ENCODE peak calls at places on chromosomes 12 and 14, in eight cellular contexts. W is hepatocyte, M is endothelial cell of umbilical vein, D is right lobe of liver, F is HCT116, K is astrocyte, O is colonic mucosa, L is stomach. A is an unnamed sample. For H3K27me3, the result is how much of the 10 kb centered on the place peaks cover.

GRCh38 chr12:76031414-76032042 is at the start of gene PHLDA1:
- DNase-seq in W (peak), M (peak), D (peak), F (peak), K (peak), O (peak), L (peak), A (peak)

GRCh38 chr12:12432373-12432772 is 75.5 kb downstream of the BORCS5 start:
- DNase-seq in W (peak), M (peak), D (no peak), F (no peak), K (peak), O (peak), L (no peak), A (no peak)

GRCh38 chr14:90517431-90517841 is 120.6 kb downstream of the CALM1 start:
- DNase-seq in W (peak), M (no peak), D (no peak), F (no peak), K (no peak), O (peak), L (peak), A (no peak)

GRCh38 chr12:117231750-117232149 is 41.5 kb upstream of the FBXO21 start:
- DNase-seq in W (no peak), M (no peak), D (no peak), F (peak), K (no peak), O (no peak), L (no peak), A (peak)

GRCh38 chr14:60553855-60554254 is 44.9 kb downstream of the SIX6 start:
- DNase-seq in W (no peak), M (no peak), D (no peak), F (no peak), K (no peak), O (no peak), L (no peak), A (no peak)

GRCh38 chr14:25050494-25051170 is 685 bp upstream of the STXBP6 start:
- DNase-seq in W (peak), M (peak), D (no peak), F (no peak), K (peak), O (no peak), L (no peak), A (no peak)

GRCh38 chr14:96016761-96017160 is 22.4 kb upstream of the C14orf132 start:
- DNase-seq in W (peak), M (no peak), D (no peak), F (no peak), K (no peak), O (no peak), L (no peak), A (no peak)

GRCh38 chr12:50824914-50825313 is 17.8 kb upstream of the TMPRSS12 start:
- DNase-seq in W (no peak), M (no peak), D (no peak), F (no peak), K (no peak), O (no peak), L (no peak), A (no peak)

GRCh38 chr12:118137148-118137678 is 1.3 kb downstream of the PEBP1 start:
- DNase-seq in W (no peak), M (no peak), D (no peak), F (no peak), K (no peak), O (no peak), L (no peak), A (no peak)

GRCh38 chr12:76329606-76330005 is 18.6 kb downstream of the BBS10 start:
- DNase-seq in W (no peak), M (no peak), D (no peak), F (no peak), K (no peak), O (no peak), L (no peak), A (no peak)

GRCh38 chr12:19474147-19474546 is 34.9 kb downstream of the AEBP2 start:
- DNase-seq in W (no peak), M (no peak), D (no peak), F (no peak), K (no peak), O (no peak), L (no peak), A (no peak)

GRCh38 chr12:49583361-49584094 is 15.6 kb upstream of the MCRS1 start:
- DNase-seq in W (no peak), M (no peak), D (no peak), F (no peak), K (no peak), O (no peak), L (no peak), A (no peak)

GRCh38 chr12:26068503-26068902 is 56.3 kb downstream of the BHLHE41 start:
- DNase-seq in W (no peak), M (no peak), D (no peak), F (no peak), K (no peak), O (no peak), L (no peak), A (no peak)

GRCh38 chr14:68232643-68233055 is 413.1 kb downstream of the RAD51B start:
- DNase-seq in W (peak), M (peak), D (no peak), F (peak), K (peak), O (peak), L (peak), A (no peak)

GRCh38 chr12:68521321-68521839 is 89.3 kb upstream of the RAP1B start:
- DNase-seq in W (peak), M (peak), D (no peak), F (no peak), K (peak), O (no peak), L (no peak), A (no peak)

GRCh38 chr12:94640134-94640928 is 10.0 kb downstream of the TMCC3 start:
- DNase-seq in W (no peak), M (no peak), D (no peak), F (no peak), K (peak), O (no peak), L (no peak), A (no peak)

GRCh38 chr12:109082751-109083150 is 10.5 kb downstream of the ALKBH2 start:
- DNase-seq in W (no peak), M (no peak), D (no peak), F (no peak), K (no peak), O (no peak), L (no peak), A (no peak)

GRCh38 chr14:104247336-104248202 is 109.2 kb downstream of the KIF26A start:
- DNase-seq in W (no peak), M (no peak), D (peak), F (no peak), K (no peak), O (no peak), L (peak), A (no peak)

GRCh38 chr12:82651489-82651888 is 35.2 kb upstream of the TMTC2 start:
- DNase-seq in W (no peak), M (no peak), D (no peak), F (peak), K (no peak), O (no peak), L (no peak), A (peak)

GRCh38 chr14:32607399-32607798 is 278.3 kb downstream of the AKAP6 start:
- DNase-seq in W (no peak), M (no peak), D (no peak), F (no peak), K (peak), O (no peak), L (no peak), A (no peak)

GRCh38 chr14:68791078-68791983 is 1.5 kb downstream of the ZFP36L1 start:
- DNase-seq in W (no peak), M (peak), D (no peak), F (no peak), K (no peak), O (peak), L (peak), A (no peak)

GRCh38 chr14:76829016-76829365 is 2.8 kb downstream of the LRRC74A start:
- DNase-seq in W (no peak), M (peak), D (no peak), F (no peak), K (no peak), O (no peak), L (no peak), A (no peak)

GRCh38 chr12:123269395-123269892 is 2.2 kb downstream of the CDK2AP1 start:
- DNase-seq in W (peak), M (peak), D (peak), F (no peak), K (peak), O (peak), L (peak), A (peak)

GRCh38 chr14:102250636-102251035 is 54.3 kb downstream of the MOK start:
- DNase-seq in W (no peak), M (no peak), D (no peak), F (no peak), K (no peak), O (no peak), L (no peak), A (no peak)

GRCh38 chr14:53519137-53519536 is 366.0 kb upstream of the DDHD1 start:
- DNase-seq in W (no peak), M (no peak), D (no peak), F (no peak), K (peak), O (no peak), L (no peak), A (no peak)

GRCh38 chr12:124452576-124453391 is 114.6 kb downstream of the NCOR2 start:
- DNase-seq in W (no peak), M (no peak), D (no peak), F (no peak), K (no peak), O (no peak), L (no peak), A (no peak)

GRCh38 chr14:83164016-83164415 is 1630.4 kb upstream of the SEL1L start:
- DNase-seq in W (peak), M (no peak), D (no peak), F (no peak), K (peak), O (no peak), L (no peak), A (no peak)

GRCh38 chr14:95482967-95483842 is 33.2 kb downstream of the SYNE3 start:
- DNase-seq in W (peak), M (peak), D (no peak), F (peak), K (peak), O (peak), L (peak), A (no peak)

GRCh38 chr12:94200069-94200468 is 51.7 kb downstream of the PLXNC1 start:
- DNase-seq in W (no peak), M (no peak), D (no peak), F (no peak), K (no peak), O (no peak), L (no peak), A (no peak)

GRCh38 chr12:111437816-111438454 is 32.2 kb downstream of the SH2B3 start:
- DNase-seq in W (no peak), M (peak), D (no peak), F (no peak), K (peak), O (peak), L (no peak), A (no peak)

GRCh38 chr14:78752789-78753188 is 582.6 kb downstream of the NRXN3 start:
- DNase-seq in W (peak), M (no peak), D (no peak), F (no peak), K (peak), O (no peak), L (no peak), A (no peak)

GRCh38 chr14:95291859-95292542 is 27.7 kb downstream of the CLMN start:
- DNase-seq in W (no peak), M (peak), D (no peak), F (peak), K (peak), O (peak), L (peak), A (no peak)

GRCh38 chr12:7602287-7602686 is 63.4 kb downstream of the APOBEC1 start:
- DNase-seq in W (no peak), M (no peak), D (no peak), F (peak), K (no peak), O (no peak), L (no peak), A (no peak)

GRCh38 chr12:122366685-122367475 is 55.6 kb downstream of the CLIP1 start:
- DNase-seq in W (peak), M (peak), D (no peak), F (peak), K (peak), O (no peak), L (no peak), A (no peak)

GRCh38 chr14:22265319-22266140 is 323.5 kb downstream of the DAD1 start:
- DNase-seq in W (peak), M (no peak), D (no peak), F (no peak), K (no peak), O (no peak), L (no peak), A (no peak)

GRCh38 chr12:126534495-126534894 is 1469.3 kb downstream of the AACS start:
- DNase-seq in W (no peak), M (no peak), D (no peak), F (no peak), K (no peak), O (no peak), L (no peak), A (no peak)

GRCh38 chr12:120851939-120852338 is 52.2 kb downstream of the SPPL3 start:
- DNase-seq in W (no peak), M (no peak), D (no peak), F (no peak), K (no peak), O (no peak), L (no peak), A (no peak)

GRCh38 chr12:120846721-120847120 is 57.4 kb downstream of the SPPL3 start:
- DNase-seq in W (no peak), M (no peak), D (no peak), F (no peak), K (no peak), O (no peak), L (no peak), A (no peak)

GRCh38 chr12:120847392-120848157 is 56.6 kb downstream of the SPPL3 start:
- DNase-seq in W (no peak), M (no peak), D (no peak), F (peak), K (no peak), O (no peak), L (no peak), A (no peak)

GRCh38 chr12:120851444-120851843 is 52.7 kb downstream of the SPPL3 start:
- DNase-seq in W (no peak), M (no peak), D (no peak), F (no peak), K (no peak), O (no peak), L (no peak), A (no peak)

DNA sequence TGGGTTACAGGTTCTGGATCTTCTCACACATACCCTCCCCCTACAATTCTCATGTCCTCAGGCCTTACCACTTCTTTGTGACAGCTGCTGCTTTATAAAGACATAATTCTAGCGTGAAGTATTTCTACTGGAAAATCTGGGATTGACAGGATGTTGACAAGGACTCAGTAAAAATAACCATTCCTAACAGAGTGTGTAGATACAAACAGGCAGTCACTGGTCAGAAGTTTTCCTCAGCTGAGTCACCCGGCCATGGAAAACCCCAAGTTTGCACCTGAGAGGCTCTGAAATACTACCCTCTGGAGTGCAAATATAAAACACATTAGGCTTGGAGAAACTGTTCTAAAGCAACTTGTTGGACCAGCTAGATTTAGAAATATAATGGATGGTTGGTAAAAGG is 54.4 kb downstream of the SPPL3 start:
- DNase-seq in W (peak), M (peak), D (no peak), F (no peak), K (peak), O (no peak), L (no peak), A (no peak)
- H3K27me3 ChIP-seq in W (under half), M (under half), D (under half), F (under half), K (under half), O (under half), L (under half), A (under half)

DNA sequence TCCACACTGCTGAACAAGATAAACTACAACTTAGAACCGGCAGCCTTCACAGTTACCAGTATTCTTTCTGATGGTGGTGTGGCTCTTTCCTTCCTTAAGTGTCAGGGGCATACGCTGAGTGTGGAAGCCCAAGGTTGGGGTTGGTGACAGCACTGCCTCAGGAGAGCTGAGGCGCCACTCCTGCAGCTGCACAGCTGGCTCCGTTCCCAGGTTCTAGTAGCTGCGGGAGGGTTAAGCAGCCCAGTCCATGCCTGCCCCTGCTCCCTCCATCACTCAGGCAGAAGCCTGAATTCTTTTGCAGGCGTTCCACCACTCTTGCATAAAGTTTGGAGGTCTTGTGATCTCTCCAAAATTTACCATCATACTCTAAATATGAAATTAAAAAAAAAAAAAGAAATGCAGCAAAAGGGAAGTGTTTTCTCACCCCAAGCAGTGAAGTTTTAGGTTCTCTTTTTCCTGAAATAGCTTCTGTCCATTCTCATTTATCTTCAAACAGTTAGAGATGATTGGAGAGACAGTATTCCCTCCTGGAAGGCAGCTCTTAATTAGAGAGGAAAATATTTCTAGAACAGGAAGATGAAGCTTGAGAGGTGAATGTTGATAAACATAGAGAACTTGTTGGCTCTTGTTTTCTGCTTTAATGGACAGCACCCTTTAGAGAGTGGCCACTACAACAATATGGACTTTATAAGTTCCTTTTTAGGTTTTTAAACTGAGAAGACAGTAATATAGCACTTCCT is 136.1 kb downstream of the FGD4 start:
- DNase-seq in W (peak), M (peak), D (peak), F (no peak), K (peak), O (peak), L (peak), A (peak)
- H3K4me3 ChIP-seq in W (peak), M (peak), D (peak), F (no peak), K (peak), O (no peak), L (peak), A (no peak)

GRCh38 chr12:52810554-52810953 is 3.4 kb downstream of the KRT4 start:
- DNase-seq in W (no peak), M (no peak), D (no peak), F (no peak), K (no peak), O (no peak), L (no peak), A (no peak)
- H3K27me3 ChIP-seq in W (under half), M (under half), D (under half), F (under half), K (under half), O (under half), L (under half), A (under half)

GRCh38 chr12:53761306-53761705 is 9.5 kb upstream of the CISTR start:
- DNase-seq in W (no peak), M (no peak), D (no peak), F (no peak), K (no peak), O (no peak), L (no peak), A (no peak)
- H3K4me3 ChIP-seq in W (no peak), M (no peak), D (no peak), F (no peak), K (no peak), O (no peak), L (no peak), A (no peak)

GRCh38 chr14:99689266-99690236 is 5.5 kb downstream of the CYP46A1 start:
- DNase-seq in W (no peak), M (no peak), D (no peak), F (no peak), K (no peak), O (no peak), L (no peak), A (no peak)
- H3K27me3 ChIP-seq in W (under half), M (under half), D (under half), F (under half), K (under half), O (under half), L (under half), A (under half)

GRCh38 chr12:2768224-2768961 is 26.4 kb upstream of the FKBP4 start:
- DNase-seq in W (no peak), M (no peak), D (no peak), F (no peak), K (no peak), O (no peak), L (no peak), A (no peak)
- H3K4me3 ChIP-seq in W (no peak), M (no peak), D (no peak), F (no peak), K (no peak), O (no peak), L (no peak), A (no peak)

DNA sequence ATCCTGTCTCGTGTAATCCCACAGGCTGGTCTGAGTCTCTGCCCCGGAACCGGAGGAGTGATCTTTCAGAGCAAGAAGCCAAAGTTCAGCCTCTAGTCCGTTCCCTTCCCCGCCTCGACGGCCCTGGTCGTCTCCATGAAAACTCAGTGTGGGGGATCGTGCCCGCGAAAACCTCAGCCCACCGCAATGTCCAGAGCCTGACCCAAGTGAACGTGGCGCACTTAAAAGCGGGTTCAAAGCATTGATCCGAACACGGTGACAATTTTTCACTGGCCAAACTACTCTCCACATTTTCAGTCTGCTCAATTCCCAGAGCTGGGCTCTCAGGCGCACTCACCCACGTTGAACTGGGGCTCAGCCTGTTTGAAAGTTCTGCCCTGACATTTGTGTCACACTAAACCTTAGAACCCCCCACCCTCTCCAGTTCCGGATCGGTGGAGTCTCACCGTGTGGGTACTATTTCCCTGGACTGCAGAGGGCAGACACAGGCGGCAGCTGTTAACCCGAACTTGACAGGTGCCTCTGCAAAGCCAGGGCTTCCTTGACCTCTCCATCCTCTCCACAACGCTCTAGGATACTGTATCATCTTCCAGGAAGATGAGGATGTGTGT is 883 bp upstream of the PRICKLE1 start:
- DNase-seq in W (peak), M (peak), D (no peak), F (no peak), K (no peak), O (peak), L (no peak), A (peak)
- H3K27me3 ChIP-seq in W (under half), M (under half), D (under half), F (under half), K (under half), O (under half), L (under half), A (under half)